ENCODE peak calls at places on chromosome 9, in ten cellular contexts. U is ovary; G is erythroblast; A is ascending aorta; Q is effector memory CD8-positive, alpha-beta T cell; S is HS-27A; H is IMR-90; X is colonic mucosa; D is fibroblast of villous mesenchyme; R is DMS53. Z is an unnamed sample.

GRCh38 chr9:4762889-4763521 is 22.0 kb upstream of the AK3 start:
- DNase-seq in U (no peak), X (peak; percentile 64), G (peak; percentile 92), R (no peak), Q (no peak), S (no peak), A (no peak), D (peak; percentile 43), H (no peak), Z (no peak)

GRCh38 chr9:130311019-130311773 is 45.6 kb downstream of the HMCN2 start:
- DNase-seq in Q (no peak), D (no peak), S (no peak), U (no peak), G (no peak), R (no peak), A (no peak), X (no peak), H (no peak), Z (no peak)

GRCh38 chr9:27572566-27572917 is 739 bp downstream of the C9orf72 start:
- DNase-seq in D (peak; percentile 72), H (no peak), S (peak; percentile 2), R (peak; percentile 61), G (peak; percentile 82), A (peak; percentile 43), Q (peak; percentile 52), U (no peak), X (no peak), Z (no peak)

GRCh38 chr9:134324359-134325095 is 1.7 kb upstream of the RXRA start:
- DNase-seq in D (peak; percentile 17), U (peak; percentile 65), A (no peak), G (peak; percentile 64), H (peak; percentile 35), S (no peak), R (no peak), Q (no peak), X (peak; percentile 28), Z (no peak)

GRCh38 chr9:127204771-127205470 is 59.7 kb upstream of the GARNL3 start:
- DNase-seq in H (peak; percentile 49), G (no peak), D (peak; percentile 36), Q (no peak), R (peak; percentile 32), S (no peak), A (no peak), U (no peak), X (no peak), Z (peak; percentile 55)

GRCh38 chr9:78507008-78507407 is 210.1 kb downstream of the PSAT1 start:
- DNase-seq in D (no peak), Q (no peak), U (no peak), R (no peak), X (no peak), A (no peak), S (no peak), G (no peak), H (no peak), Z (no peak)

GRCh38 chr9:91758491-91758981 is 191.5 kb downstream of the ROR2 start:
- DNase-seq in D (peak; percentile 78), G (peak; percentile 73), U (no peak), H (peak; percentile 58), Q (peak; percentile 21), A (no peak), S (no peak), X (peak; percentile 71), R (peak; percentile 45), Z (no peak)

GRCh38 chr9:97802276-97802675 is 50.8 kb upstream of the FOXE1 start:
- DNase-seq in X (no peak), Q (no peak), G (no peak), R (no peak), S (peak; percentile 79), D (no peak), U (no peak), H (peak; percentile 68), A (no peak), Z (no peak)

GRCh38 chr9:75123696-75124095 is 35.4 kb downstream of the OSTF1 start:
- DNase-seq in X (no peak), S (no peak), D (no peak), U (no peak), G (no peak), Q (no peak), H (no peak), R (no peak), A (no peak), Z (no peak)

GRCh38 chr9:6600426-6600825 is 45.1 kb downstream of the GLDC start:
- DNase-seq in X (no peak), D (no peak), R (no peak), G (no peak), U (no peak), H (no peak), A (no peak), S (no peak), Q (no peak), Z (no peak)

GRCh38 chr9:136634904-136635303 is 27.8 kb upstream of the EGFL7 start:
- DNase-seq in A (no peak), X (no peak), G (no peak), U (no peak), H (no peak), R (no peak), D (no peak), S (no peak), Q (no peak), Z (no peak)

GRCh38 chr9:137969685-137970084 is 92.1 kb downstream of the CACNA1B start:
- DNase-seq in U (no peak), G (no peak), R (no peak), X (no peak), H (no peak), S (no peak), D (no peak), Q (no peak), A (no peak), Z (no peak)

GRCh38 chr9:3735251-3735650 is 209.4 kb upstream of the RFX3 start:
- DNase-seq in D (no peak), U (no peak), S (no peak), G (no peak), H (no peak), X (no peak), R (no peak), A (no peak), Q (no peak), Z (no peak)

GRCh38 chr9:72995131-72996024 is 42.5 kb upstream of the ALDH1A1 start:
- DNase-seq in X (no peak), S (no peak), A (no peak), D (no peak), R (no peak), U (no peak), Q (no peak), G (no peak), H (no peak), Z (no peak)

GRCh38 chr9:124436320-124436719 is 13.9 kb upstream of the ADGRD2 start:
- DNase-seq in A (no peak), H (no peak), U (no peak), S (no peak), R (no peak), G (no peak), D (no peak), Q (no peak), X (no peak), Z (no peak)

GRCh38 chr9:99752710-99753109 is 69.0 kb upstream of the NR4A3 start:
- DNase-seq in G (no peak), U (no peak), Q (no peak), S (peak; percentile 15), R (no peak), A (no peak), X (no peak), H (peak; percentile 54), D (peak; percentile 63), Z (peak; percentile 2)

GRCh38 chr9:109817146-109817845 is 37.3 kb downstream of the PALM2AKAP2 start:
- DNase-seq in X (no peak), H (peak; percentile 83), R (no peak), S (peak; percentile 51), A (no peak), G (no peak), D (peak; percentile 17), U (no peak), Q (no peak), Z (no peak)

GRCh38 chr9:34576943-34577634 is 12.4 kb downstream of the CNTFR start:
- DNase-seq in R (no peak), S (no peak), A (no peak), G (no peak), X (no peak), Q (no peak), H (no peak), U (peak; percentile 59), D (no peak), Z (no peak)

GRCh38 chr9:98977813-98978212 is 34.1 kb downstream of the COL15A1 start:
- DNase-seq in R (no peak), S (no peak), U (no peak), H (no peak), Q (no peak), X (no peak), A (no peak), G (no peak), D (no peak), Z (no peak)

GRCh38 chr9:117815315-117815714 is 111.1 kb downstream of the TLR4 start:
- DNase-seq in R (no peak), H (no peak), X (no peak), A (no peak), D (no peak), Q (peak; percentile 11), U (no peak), S (no peak), G (no peak), Z (no peak)

GRCh38 chr9:112050544-112051475 is 124.3 kb downstream of the SUSD1 start:
- DNase-seq in S (peak; percentile 88), Q (no peak), U (no peak), D (peak; percentile 98), H (peak; percentile 97), R (no peak), A (no peak), G (no peak), X (peak; percentile 57), Z (peak; percentile 66)

GRCh38 chr9:19451240-19452087 is 42.7 kb downstream of the ACER2 start:
- DNase-seq in X (no peak), S (no peak), A (no peak), R (no peak), H (no peak), D (no peak), G (no peak), Q (no peak), U (no peak), Z (no peak)

GRCh38 chr9:27362447-27363210 is 65.7 kb upstream of the EQTN start:
- DNase-seq in R (no peak), X (no peak), D (no peak), H (no peak), A (no peak), Q (no peak), S (no peak), U (no peak), G (no peak), Z (no peak)

GRCh38 chr9:108519417-108519816 is 336.4 kb downstream of the ACTL7B start:
- DNase-seq in G (no peak), A (no peak), Q (no peak), S (no peak), D (peak; percentile 77), R (no peak), H (no peak), U (no peak), X (no peak), Z (no peak)

GRCh38 chr9:125496313-125496838 is 210.6 kb downstream of the MAPKAP1 start:
- DNase-seq in A (no peak), S (no peak), U (no peak), X (no peak), D (no peak), H (no peak), R (no peak), G (no peak), Q (no peak), Z (no peak)

Z was measured in T1000.